ENCODE peak calls at places on chromosome 21, in eight cellular contexts. One of them, this sample, is unnamed.

GRCh38 chr21:17441370-17441769 is 71.5 kb upstream of the CXADR start:
- DNase-seq in heart right ventricle: no peak
- DNase-seq in WERI-Rb-1: no peak
- DNase-seq in CD8-positive, alpha-beta memory T cell: no peak
- DNase-seq in DMS 273 treated with DMSO at 0.1 percent for 48 hours: no peak
- DNase-seq in effector CD4-positive, alpha-beta T cell: no peak
- DNase-seq in GM06990: no peak
- DNase-seq in astrocyte: peak
- DNase-seq in this sample: no peak

GRCh38 chr21:45109831-45110492 is 35.6 kb downstream of the ADARB1 start:
- DNase-seq in heart right ventricle: no peak
- DNase-seq in WERI-Rb-1: no peak
- DNase-seq in CD8-positive, alpha-beta memory T cell: peak
- DNase-seq in GM06990: peak
- DNase-seq in DMS 273 treated with DMSO at 0.1 percent for 48 hours: no peak
- DNase-seq in astrocyte: peak
- DNase-seq in effector CD4-positive, alpha-beta T cell: no peak
- DNase-seq in this sample: peak

GRCh38 chr21:45167796-45168222 is 93.4 kb downstream of the ADARB1 start:
- DNase-seq in heart right ventricle: no peak
- DNase-seq in WERI-Rb-1: no peak
- DNase-seq in effector CD4-positive, alpha-beta T cell: no peak
- DNase-seq in DMS 273 treated with DMSO at 0.1 percent for 48 hours: no peak
- DNase-seq in GM06990: no peak
- DNase-seq in astrocyte: peak
- DNase-seq in CD8-positive, alpha-beta memory T cell: no peak
- DNase-seq in this sample: no peak

GRCh38 chr21:26883768-26884167 is 38.6 kb upstream of the ADAMTS1 start:
- DNase-seq in CD8-positive, alpha-beta memory T cell: no peak
- DNase-seq in heart right ventricle: no peak
- DNase-seq in effector CD4-positive, alpha-beta T cell: no peak
- DNase-seq in astrocyte: no peak
- DNase-seq in WERI-Rb-1: no peak
- DNase-seq in GM06990: no peak
- DNase-seq in DMS 273 treated with DMSO at 0.1 percent for 48 hours: no peak
- DNase-seq in this sample: no peak

GRCh38 chr21:44006017-44006624 is 6.0 kb upstream of the TRAPPC10 start:
- DNase-seq in heart right ventricle: no peak
- DNase-seq in effector CD4-positive, alpha-beta T cell: no peak
- DNase-seq in CD8-positive, alpha-beta memory T cell: no peak
- DNase-seq in DMS 273 treated with DMSO at 0.1 percent for 48 hours: no peak
- DNase-seq in GM06990: no peak
- DNase-seq in astrocyte: peak
- DNase-seq in WERI-Rb-1: no peak
- DNase-seq in this sample: no peak

GRCh38 chr21:45140346-45140940 is 66.1 kb downstream of the ADARB1 start:
- DNase-seq in CD8-positive, alpha-beta memory T cell: peak
- DNase-seq in GM06990: peak
- DNase-seq in heart right ventricle: peak
- DNase-seq in effector CD4-positive, alpha-beta T cell: peak
- DNase-seq in DMS 273 treated with DMSO at 0.1 percent for 48 hours: peak
- DNase-seq in WERI-Rb-1: peak
- DNase-seq in astrocyte: peak
- DNase-seq in this sample: peak

GRCh38 chr21:17660449-17660848 is 47.7 kb upstream of the BTG3 start:
- DNase-seq in GM06990: no peak
- DNase-seq in DMS 273 treated with DMSO at 0.1 percent for 48 hours: no peak
- DNase-seq in heart right ventricle: no peak
- DNase-seq in CD8-positive, alpha-beta memory T cell: no peak
- DNase-seq in WERI-Rb-1: no peak
- DNase-seq in astrocyte: peak
- DNase-seq in effector CD4-positive, alpha-beta T cell: no peak
- DNase-seq in this sample: no peak

GRCh38 chr21:41585199-41585994 is 77.4 kb upstream of the TMPRSS2 start:
- DNase-seq in CD8-positive, alpha-beta memory T cell: no peak
- DNase-seq in WERI-Rb-1: no peak
- DNase-seq in astrocyte: no peak
- DNase-seq in DMS 273 treated with DMSO at 0.1 percent for 48 hours: no peak
- DNase-seq in heart right ventricle: no peak
- DNase-seq in effector CD4-positive, alpha-beta T cell: no peak
- DNase-seq in GM06990: no peak
- DNase-seq in this sample: no peak

GRCh38 chr21:16195896-16196443 is 466.2 kb downstream of the USP25 start:
- DNase-seq in astrocyte: peak
- DNase-seq in WERI-Rb-1: no peak
- DNase-seq in effector CD4-positive, alpha-beta T cell: no peak
- DNase-seq in GM06990: no peak
- DNase-seq in CD8-positive, alpha-beta memory T cell: no peak
- DNase-seq in heart right ventricle: no peak
- DNase-seq in DMS 273 treated with DMSO at 0.1 percent for 48 hours: no peak
- DNase-seq in this sample: no peak

GRCh38 chr21:31945116-31945515 is 72.3 kb downstream of the HUNK start:
- DNase-seq in WERI-Rb-1: no peak
- DNase-seq in effector CD4-positive, alpha-beta T cell: no peak
- DNase-seq in heart right ventricle: no peak
- DNase-seq in DMS 273 treated with DMSO at 0.1 percent for 48 hours: no peak
- DNase-seq in GM06990: no peak
- DNase-seq in astrocyte: no peak
- DNase-seq in CD8-positive, alpha-beta memory T cell: no peak
- DNase-seq in this sample: no peak

GRCh38 chr21:16363563-16363962 is 633.8 kb downstream of the USP25 start:
- DNase-seq in GM06990: no peak
- DNase-seq in CD8-positive, alpha-beta memory T cell: no peak
- DNase-seq in effector CD4-positive, alpha-beta T cell: no peak
- DNase-seq in WERI-Rb-1: no peak
- DNase-seq in DMS 273 treated with DMSO at 0.1 percent for 48 hours: no peak
- DNase-seq in astrocyte: no peak
- DNase-seq in heart right ventricle: no peak
- DNase-seq in this sample: no peak

GRCh38 chr21:14977814-14978213 is 87.0 kb downstream of the NRIP1 start:
- DNase-seq in CD8-positive, alpha-beta memory T cell: no peak
- DNase-seq in WERI-Rb-1: no peak
- DNase-seq in heart right ventricle: no peak
- DNase-seq in GM06990: no peak
- DNase-seq in effector CD4-positive, alpha-beta T cell: no peak
- DNase-seq in DMS 273 treated with DMSO at 0.1 percent for 48 hours: no peak
- DNase-seq in astrocyte: no peak
- DNase-seq in this sample: no peak

GRCh38 chr21:40967771-40968170 is 120.8 kb upstream of the DSCAM start:
- DNase-seq in GM06990: no peak
- DNase-seq in WERI-Rb-1: peak
- DNase-seq in CD8-positive, alpha-beta memory T cell: no peak
- DNase-seq in DMS 273 treated with DMSO at 0.1 percent for 48 hours: no peak
- DNase-seq in effector CD4-positive, alpha-beta T cell: no peak
- DNase-seq in heart right ventricle: no peak
- DNase-seq in astrocyte: no peak
- DNase-seq in this sample: no peak

GRCh38 chr21:36203603-36203889 is 46.9 kb downstream of the DOP1B start:
- DNase-seq in CD8-positive, alpha-beta memory T cell: no peak
- DNase-seq in DMS 273 treated with DMSO at 0.1 percent for 48 hours: no peak
- DNase-seq in WERI-Rb-1: no peak
- DNase-seq in GM06990: no peak
- DNase-seq in astrocyte: peak
- DNase-seq in heart right ventricle: no peak
- DNase-seq in effector CD4-positive, alpha-beta T cell: no peak
- DNase-seq in this sample: peak

GRCh38 chr21:15121655-15122120 is 56.9 kb upstream of the NRIP1 start:
- DNase-seq in heart right ventricle: peak
- DNase-seq in effector CD4-positive, alpha-beta T cell: no peak
- DNase-seq in WERI-Rb-1: no peak
- DNase-seq in GM06990: no peak
- DNase-seq in CD8-positive, alpha-beta memory T cell: no peak
- DNase-seq in DMS 273 treated with DMSO at 0.1 percent for 48 hours: no peak
- DNase-seq in astrocyte: peak
- DNase-seq in this sample: no peak

GRCh38 chr21:42623684-42624083 is 29.7 kb upstream of the PDE9A start:
- DNase-seq in CD8-positive, alpha-beta memory T cell: no peak
- DNase-seq in effector CD4-positive, alpha-beta T cell: no peak
- DNase-seq in GM06990: no peak
- DNase-seq in DMS 273 treated with DMSO at 0.1 percent for 48 hours: no peak
- DNase-seq in heart right ventricle: no peak
- DNase-seq in astrocyte: no peak
- DNase-seq in WERI-Rb-1: no peak
- DNase-seq in this sample: no peak

GRCh38 chr21:46035809-46036695 is 54.5 kb downstream of the COL6A1 start:
- DNase-seq in GM06990: no peak
- DNase-seq in effector CD4-positive, alpha-beta T cell: no peak
- DNase-seq in CD8-positive, alpha-beta memory T cell: no peak
- DNase-seq in astrocyte: peak
- DNase-seq in DMS 273 treated with DMSO at 0.1 percent for 48 hours: no peak
- DNase-seq in heart right ventricle: peak
- DNase-seq in WERI-Rb-1: no peak
- DNase-seq in this sample: no peak

GRCh38 chr21:22791986-22792560 is 1793.9 kb downstream of the NCAM2 start:
- DNase-seq in DMS 273 treated with DMSO at 0.1 percent for 48 hours: no peak
- DNase-seq in CD8-positive, alpha-beta memory T cell: peak
- DNase-seq in astrocyte: peak
- DNase-seq in GM06990: no peak
- DNase-seq in WERI-Rb-1: peak
- DNase-seq in heart right ventricle: no peak
- DNase-seq in effector CD4-positive, alpha-beta T cell: no peak
- DNase-seq in this sample: peak

GRCh38 chr21:29105218-29105617 is 25.2 kb upstream of the MAP3K7CL start:
- DNase-seq in WERI-Rb-1: no peak
- DNase-seq in GM06990: no peak
- DNase-seq in astrocyte: peak
- DNase-seq in DMS 273 treated with DMSO at 0.1 percent for 48 hours: no peak
- DNase-seq in CD8-positive, alpha-beta memory T cell: no peak
- DNase-seq in heart right ventricle: no peak
- DNase-seq in effector CD4-positive, alpha-beta T cell: no peak
- DNase-seq in this sample: no peak

GRCh38 chr21:29302340-29302991 is 3.7 kb downstream of the BACH1 start:
- DNase-seq in CD8-positive, alpha-beta memory T cell: no peak
- DNase-seq in astrocyte: peak
- DNase-seq in GM06990: no peak
- DNase-seq in effector CD4-positive, alpha-beta T cell: no peak
- DNase-seq in WERI-Rb-1: no peak
- DNase-seq in DMS 273 treated with DMSO at 0.1 percent for 48 hours: no peak
- DNase-seq in heart right ventricle: no peak
- DNase-seq in this sample: no peak

GRCh38 chr21:43290529-43291346 is 121.9 kb downstream of the CRYAA start:
- DNase-seq in GM06990: no peak
- DNase-seq in WERI-Rb-1: peak
- DNase-seq in effector CD4-positive, alpha-beta T cell: no peak
- DNase-seq in CD8-positive, alpha-beta memory T cell: no peak
- DNase-seq in DMS 273 treated with DMSO at 0.1 percent for 48 hours: no peak
- DNase-seq in heart right ventricle: no peak
- DNase-seq in astrocyte: no peak
- DNase-seq in this sample: no peak

This sample was measured in CD4-positive, CD25-positive, alpha-beta regulatory T cell.